ENCODE peak calls at places on chromosomes 5 and 9, in six cellular contexts. Z is NCI-H748 treated with DMSO at 0.1 percent for 48 hours; M is germinal center; V is kidney tubule cell; O is activated T-helper 9 cell treated with anti-CD3 and anti-CD28 coated beads, Interleukin-2, amount 50 U/mL, for 16 hours; H is fibroblast of pulmonary artery. C is an unnamed sample.
A peak's percentile ranks its signal among the peaks of the same experiment; 100 is the strongest.

GRCh38 chr9:4366649-4367330 is 66.9 kb upstream of the GLIS3 start:
- DNase-seq in V (peak; percentile 74), H (peak; percentile 79), M (peak; percentile 22), Z (peak; percentile 31), O (peak; percentile 3), C (peak; percentile 61)

GRCh38 chr5:157516016-157516415 is 56.0 kb downstream of the NIPAL4 start:
- DNase-seq in H (peak; percentile 78), M (no peak), V (peak; percentile 92), Z (no peak), O (no peak), C (peak; percentile 91)

GRCh38 chr9:138060365-138060764 is 182.8 kb downstream of the CACNA1B start:
- DNase-seq in Z (no peak), V (no peak), M (no peak), O (no peak), H (no peak), C (no peak)

GRCh38 chr5:143153332-143154119 is 250.0 kb downstream of the NR3C1 start:
- DNase-seq in V (peak; percentile 53), M (no peak), H (peak; percentile 66), O (no peak), Z (no peak), C (no peak)

GRCh38 chr5:96721351-96721970 is 59.3 kb downstream of the CAST start:
- DNase-seq in M (no peak), O (no peak), Z (no peak), V (peak; percentile 62), H (peak; percentile 56), C (no peak)

GRCh38 chr9:105054488-105054887 is 126.5 kb upstream of the ABCA1 start:
- DNase-seq in O (no peak), V (peak; percentile 82), H (peak; percentile 77), M (no peak), Z (no peak), C (no peak)

GRCh38 chr9:89756891-89757537 is 152.2 kb downstream of the GADD45G start:
- DNase-seq in M (no peak), V (peak; percentile 38), Z (no peak), O (no peak), H (no peak), C (no peak)

GRCh38 chr5:64784451-64785025 is 15.8 kb downstream of the CWC27 start:
- DNase-seq in Z (peak; percentile 64), V (peak; percentile 74), H (peak; percentile 93), M (peak; percentile 12), O (peak; percentile 41), C (peak; percentile 75)

GRCh38 chr5:80216753-80217596 is 38.9 kb downstream of the SERINC5 start:
- DNase-seq in Z (no peak), H (no peak), O (no peak), M (no peak), V (no peak), C (no peak)

GRCh38 chr9:136741885-136742568 is 713 bp downstream of the LCN10 start:
- DNase-seq in O (no peak), V (no peak), Z (no peak), M (no peak), H (no peak), C (no peak)

GRCh38 chr9:123617286-123617685 is 261.3 kb downstream of the CRB2 start:
- DNase-seq in H (no peak), O (no peak), Z (no peak), V (no peak), M (no peak), C (no peak)

GRCh38 chr5:37601163-37601562 is 222.0 kb downstream of the WDR70 start:
- DNase-seq in O (no peak), H (no peak), V (no peak), Z (no peak), M (no peak), C (no peak)

GRCh38 chr5:121399879-121400278 is 451.8 kb upstream of the FTMT start:
- DNase-seq in M (no peak), H (no peak), Z (no peak), O (no peak), V (no peak), C (no peak)

GRCh38 chr5:135492319-135492626 is 40.1 kb upstream of the TIFAB start:
- DNase-seq in Z (no peak), V (peak; percentile 24), O (no peak), H (no peak), M (no peak), C (no peak)

GRCh38 chr5:93017854-93018253 is 563.2 kb downstream of the NR2F1-AS1 start:
- DNase-seq in H (peak; percentile 25), O (no peak), V (peak; percentile 51), Z (no peak), M (no peak), C (no peak)

GRCh38 chr5:82290005-82290404 is 11.9 kb upstream of the RPS23 start:
- DNase-seq in O (no peak), M (no peak), H (no peak), V (no peak), Z (no peak), C (no peak)

GRCh38 chr9:116391306-116391900 is 237.8 kb downstream of the PAPPA start:
- DNase-seq in Z (no peak), V (peak; percentile 92), H (peak; percentile 48), O (no peak), M (no peak), C (peak; percentile 75)

GRCh38 chr5:56360816-56361215 is 127.7 kb upstream of the ANKRD55 start:
- DNase-seq in H (no peak), M (no peak), Z (no peak), V (peak; percentile 55), O (no peak), C (peak; percentile 8)

GRCh38 chr5:106397700-106398099 is 1273.0 kb downstream of the EFNA5 start:
- DNase-seq in H (peak; percentile 87), Z (no peak), O (no peak), M (no peak), V (peak; percentile 99), C (peak; percentile 92)

GRCh38 chr9:112180387-112180881 is 5.3 kb upstream of the SUSD1 start:
- DNase-seq in H (no peak), O (no peak), V (peak; percentile 60), Z (no peak), M (no peak), C (peak; percentile 20)

GRCh38 chr9:82188817-82189216 is 200.2 kb downstream of the SPATA31D1 start:
- DNase-seq in O (no peak), V (no peak), H (no peak), M (no peak), Z (no peak), C (no peak)

GRCh38 chr9:17636359-17636758 is 57.5 kb downstream of the SH3GL2 start:
- DNase-seq in Z (no peak), H (no peak), M (no peak), V (no peak), O (no peak), C (no peak)

GRCh38 chr9:93061791-93062299 is 3.3 kb downstream of the SUSD3 start:
- DNase-seq in V (peak; percentile 45), O (no peak), M (peak; percentile 91), H (no peak), Z (no peak), C (peak; percentile 37)

GRCh38 chr5:178576591-178577351 is 13.4 kb downstream of the COL23A1 start:
- DNase-seq in V (no peak), M (no peak), H (no peak), Z (no peak), O (no peak), C (no peak)

GRCh38 chr5:161804263-161804662 is 43.7 kb upstream of the GABRA1 start:
- DNase-seq in O (no peak), H (no peak), M (no peak), Z (no peak), V (no peak), C (no peak)

GRCh38 chr5:176803943-176804498 is 6.3 kb upstream of the UNC5A start:
- DNase-seq in Z (no peak), V (peak; percentile 47), O (no peak), M (no peak), H (peak; percentile 57), C (no peak)

GRCh38 chr9:135561391-135562234 is at the start of gene PAEP:
- DNase-seq in M (no peak), O (no peak), Z (no peak), H (peak; percentile 22), V (no peak), C (no peak)

GRCh38 chr5:179407191-179408175 is 62.2 kb upstream of the ADAMTS2 start:
- DNase-seq in M (no peak), V (no peak), O (no peak), H (peak; percentile 16), Z (no peak), C (no peak)

GRCh38 chr9:12680757-12681156 is 12.4 kb upstream of the TYRP1 start:
- DNase-seq in Z (no peak), O (no peak), H (no peak), M (no peak), V (no peak), C (no peak)

GRCh38 chr9:27505744-27506161 is 18.3 kb upstream of the IFNK start:
- DNase-seq in H (no peak), V (peak; percentile 90), O (no peak), Z (no peak), M (no peak), C (no peak)

GRCh38 chr5:90066920-90067319 is 342.6 kb downstream of the CETN3 start:
- DNase-seq in O (no peak), M (no peak), Z (no peak), V (no peak), H (no peak), C (no peak)

GRCh38 chr5:128009399-128009798 is 74.2 kb upstream of the SLC12A2 start:
- DNase-seq in M (no peak), O (no peak), H (no peak), Z (no peak), V (no peak), C (no peak)

GRCh38 chr5:97182571-97183099 is 412 bp downstream of the RIOK2 start:
- DNase-seq in V (peak; percentile 62), H (peak; percentile 10), O (no peak), M (peak; percentile 14), Z (no peak), C (no peak)

GRCh38 chr5:132405646-132406045 is 36.1 kb downstream of the SLC22A5 start:
- DNase-seq in V (no peak), O (no peak), Z (no peak), H (no peak), M (no peak), C (no peak)

GRCh38 chr5:174044451-174044850 is 1.1 kb upstream of the NSG2 start:
- DNase-seq in V (no peak), H (no peak), Z (no peak), O (no peak), M (no peak), C (no peak)

GRCh38 chr5:134538296-134538695 is 12.8 kb downstream of the JADE2 start:
- DNase-seq in M (no peak), Z (no peak), O (no peak), V (no peak), H (no peak), C (no peak)

GRCh38 chr5:56838409-56839039 is 23.2 kb downstream of the MAP3K1 start:
- DNase-seq in Z (peak; percentile 65), V (peak; percentile 82), H (peak; percentile 79), M (no peak), O (no peak), C (peak; percentile 86)

GRCh38 chr5:6875376-6875775 is 162.1 kb downstream of the TENT4A start:
- DNase-seq in H (no peak), V (peak; percentile 39), O (no peak), Z (peak; percentile 90), M (no peak), C (no peak)